ENCODE peak calls at places on chromosomes 4 and X, in six cellular contexts. Y is endothelial cell of umbilical vein, G is breast epithelium, L is HepG2, B is stomach, S is upper lobe of left lung. O is an unnamed sample. For H3K27me3, the result is how much of the 10 kb centered on the place peaks cover.

GRCh38 chr4:1743551-1743950 is 22.2 kb downstream of the TACC3 start:
- DNase-seq in Y (no peak), G (no peak), L (no peak), B (no peak), S (no peak), O (no peak)

GRCh38 chrX:123830309-123830708 is 29.5 kb upstream of the XIAP start:
- DNase-seq in Y (no peak), G (no peak), L (peak), B (peak), S (peak), O (no peak)

GRCh38 chrX:86830685-86831084 is 682.4 kb downstream of the DACH2 start:
- DNase-seq in Y (no peak), G (no peak), L (peak), B (no peak), S (no peak), O (no peak)

GRCh38 chr4:137610960-137611359 is 78.7 kb upstream of the PCDH18 start:
- DNase-seq in Y (peak), G (no peak), L (peak), B (no peak), S (no peak), O (no peak)

GRCh38 chrX:78710146-78710545 is 37.4 kb upstream of the LPAR4 start:
- DNase-seq in Y (no peak), G (no peak), L (no peak), B (no peak), S (no peak), O (no peak)

GRCh38 chr4:16082424-16083216 is 1.2 kb downstream of the PROM1 start:
- DNase-seq in Y (peak), G (no peak), L (peak), B (no peak), S (no peak), O (peak)

GRCh38 chr4:113905301-113905700 is 74.1 kb downstream of the ARSJ start:
- DNase-seq in Y (no peak), G (no peak), L (no peak), B (no peak), S (no peak), O (no peak)

GRCh38 chrX:141673946-141674345 is 24.6 kb downstream of the SPANXD start:
- DNase-seq in Y (peak), G (no peak), L (no peak), B (no peak), S (no peak), O (no peak)

GRCh38 chr4:175092114-175092513 is 174.0 kb downstream of the ADAM29 start:
- DNase-seq in Y (no peak), G (no peak), L (no peak), B (no peak), S (no peak), O (no peak)

GRCh38 chrX:74383611-74384010 is 37.7 kb upstream of the SLC16A2 start:
- DNase-seq in Y (peak), G (no peak), L (peak), B (peak), S (no peak), O (no peak)

GRCh38 chrX:45323387-45323786 is 122.7 kb upstream of the DIPK2B start:
- DNase-seq in Y (no peak), G (no peak), L (no peak), B (no peak), S (no peak), O (no peak)

GRCh38 chr4:137390707-137391106 is 141.6 kb downstream of the PCDH18 start:
- DNase-seq in Y (no peak), G (no peak), L (no peak), B (no peak), S (no peak), O (no peak)

GRCh38 chr4:56465599-56466295 is 1.7 kb upstream of the SRP72 start:
- DNase-seq in Y (no peak), G (no peak), L (no peak), B (no peak), S (no peak), O (no peak)
- H3K4me3 ChIP-seq in Y (peak), G (peak), L (peak), B (peak), S (no peak), O (peak)

GRCh38 chr4:40507977-40508376 is 121.7 kb downstream of the RBM47 start:
- DNase-seq in Y (no peak), G (no peak), L (no peak), B (no peak), S (no peak), O (no peak)

GRCh38 chr4:40514409-40515025 is 115.1 kb downstream of the RBM47 start:
- DNase-seq in Y (no peak), G (no peak), L (peak), B (peak), S (peak), O (no peak)

GRCh38 chr4:40515398-40516293 is 114.0 kb downstream of the RBM47 start:
- DNase-seq in Y (no peak), G (no peak), L (peak), B (peak), S (peak), O (no peak)

GRCh38 chr4:40515037-40515397 is 114.6 kb downstream of the RBM47 start:
- DNase-seq in Y (no peak), G (no peak), L (no peak), B (peak), S (no peak), O (no peak)

DNA sequence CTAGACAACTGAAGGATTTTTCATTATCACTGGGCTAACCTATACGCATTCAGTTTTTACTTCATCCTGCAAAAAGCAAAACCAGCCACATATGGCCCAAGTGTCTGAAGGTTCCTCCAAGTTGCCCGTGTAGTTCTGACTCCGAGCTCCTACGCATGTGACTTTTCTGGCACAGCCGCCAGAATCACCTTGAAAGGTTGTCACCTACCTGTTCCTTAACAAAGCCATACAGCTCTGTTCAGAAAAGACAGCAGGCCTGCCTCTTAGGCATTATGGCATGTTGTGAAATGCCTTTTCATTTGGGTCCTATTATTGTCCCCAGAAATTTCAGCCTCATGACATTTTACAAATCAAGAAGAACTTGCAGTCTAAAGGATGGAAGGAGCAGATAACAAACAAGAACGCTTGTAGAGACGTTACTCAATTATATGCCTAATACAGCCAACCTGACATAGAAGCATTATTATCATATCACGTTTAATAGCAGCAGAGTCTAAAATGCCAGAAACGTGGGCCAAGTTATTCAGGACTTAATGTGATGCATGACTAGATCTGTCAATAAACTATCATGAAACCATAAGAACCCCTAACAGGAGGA is 118.5 kb downstream of the RBM47 start:
- DNase-seq in Y (no peak), G (no peak), L (no peak), B (peak), S (peak), O (no peak)
- TF ChIP-seq POLR2AphosphoS5 in Y (no peak), G (no peak), L (no peak), B (no peak), S (no peak), O (no peak)

GRCh38 chrX:139224953-139225665 is 305.4 kb upstream of the F9 start:
- DNase-seq in Y (no peak), G (no peak), L (no peak), B (no peak), S (no peak), O (no peak)
- H3K27me3 ChIP-seq in Y (under half), G (under half), L (under half), B (under half), S (under half), O (under half)

GRCh38 chr4:20421586-20421985 is 169.9 kb downstream of the SLIT2 start:
- DNase-seq in Y (no peak), G (no peak), L (no peak), B (no peak), S (no peak), O (no peak)

GRCh38 chr4:20422398-20422797 is 170.7 kb downstream of the SLIT2 start:
- DNase-seq in Y (peak), G (no peak), L (peak), B (peak), S (peak), O (no peak)

GRCh38 chr4:20420916-20421315 is 169.2 kb downstream of the SLIT2 start:
- DNase-seq in Y (no peak), G (no peak), L (no peak), B (no peak), S (no peak), O (no peak)

GRCh38 chr4:20416800-20417199 is 165.1 kb downstream of the SLIT2 start:
- DNase-seq in Y (no peak), G (no peak), L (no peak), B (no peak), S (no peak), O (no peak)

DNA sequence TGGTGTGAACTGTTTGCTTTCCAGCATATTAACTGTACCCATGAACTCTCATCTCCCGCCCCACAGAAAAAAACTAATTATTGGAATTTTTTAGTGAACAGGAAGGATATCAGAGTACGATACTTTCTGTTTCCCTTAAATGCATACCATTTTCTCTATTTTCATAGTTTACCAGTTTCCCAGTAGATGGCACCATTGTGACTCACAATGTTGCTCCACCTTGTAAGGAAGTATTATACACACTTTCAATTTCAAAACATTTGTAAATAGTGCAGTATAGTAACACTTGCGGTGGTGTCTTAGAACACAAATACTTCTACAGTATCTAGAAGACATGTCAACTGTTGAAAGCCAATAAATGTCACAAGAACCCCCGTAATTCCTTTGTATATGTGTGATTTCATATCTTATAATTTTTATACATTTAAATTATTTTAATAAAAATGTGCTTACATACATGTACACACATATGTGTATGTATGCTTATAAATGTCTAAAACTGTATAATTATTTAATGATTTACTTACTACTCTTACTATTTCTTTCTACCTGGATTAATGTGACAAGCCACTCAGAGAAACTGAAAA is 167.3 kb downstream of the SLIT2 start:
- DNase-seq in Y (peak), G (no peak), L (peak), B (no peak), S (no peak), O (no peak)
- H3K4me3 ChIP-seq in Y (peak), G (peak), L (no peak), B (peak), S (no peak), O (peak)

GRCh38 chrX:50723006-50723405 is 91.0 kb downstream of the SHROOM4 start:
- DNase-seq in Y (no peak), G (no peak), L (no peak), B (no peak), S (no peak), O (no peak)

GRCh38 chrX:50718791-50719190 is 95.2 kb downstream of the SHROOM4 start:
- DNase-seq in Y (peak), G (no peak), L (no peak), B (no peak), S (no peak), O (no peak)

GRCh38 chrX:50725310-50725709 is 88.7 kb downstream of the SHROOM4 start:
- DNase-seq in Y (no peak), G (no peak), L (no peak), B (no peak), S (no peak), O (no peak)

GRCh38 chrX:50726296-50726695 is 87.7 kb downstream of the SHROOM4 start:
- DNase-seq in Y (no peak), G (no peak), L (no peak), B (no peak), S (no peak), O (no peak)

GRCh38 chrX:50721771-50722521 is 92.0 kb downstream of the SHROOM4 start:
- DNase-seq in Y (no peak), G (no peak), L (no peak), B (no peak), S (no peak), O (no peak)
- TF ChIP-seq POLR2AphosphoS5 in Y (no peak), G (no peak), L (no peak), B (no peak), S (no peak), O (no peak)